ENCODE peak calls at places on chromosomes 3 and 15, in seven cellular contexts. W is heart left ventricle, Z is DND-41, K is sigmoid colon, J is PC-3, O is A549, C is suprapubic skin. H is an unnamed sample.
A peak's percentile ranks its signal among the peaks of the same experiment; 100 is the strongest.

GRCh38 chr3:194732617-194733016 is 46.9 kb downstream of the FAM43A start:
- DNase-seq in K (no peak), Z (no peak), J (no peak), C (no peak), W (no peak), O (no peak), H (no peak)

GRCh38 chr15:90201150-90201943 is at the start of gene SEMA4B:
- DNase-seq in C (no peak), Z (peak; percentile 76), J (peak; percentile 58), W (peak; percentile 76), K (peak; percentile 85), O (peak; percentile 92), H (peak; percentile 58)

GRCh38 chr3:126267169-126267975 is 87.0 kb upstream of the ALDH1L1 start:
- DNase-seq in W (peak; percentile 59), C (peak; percentile 76), O (peak; percentile 28), J (peak; percentile 56), K (peak; percentile 92), Z (no peak), H (peak; percentile 76)

GRCh38 chr3:115227461-115227860 is 80.4 kb upstream of the ZBTB20 start:
- DNase-seq in K (no peak), Z (no peak), O (no peak), J (peak; percentile 32), W (no peak), C (no peak), H (no peak)

GRCh38 chr3:54538346-54538745 is 389.5 kb downstream of the LRTM1 start:
- DNase-seq in W (no peak), O (no peak), Z (no peak), K (no peak), C (no peak), J (no peak), H (no peak)

GRCh38 chr3:141738636-141739363 is 702 bp downstream of the RNF7 start:
- DNase-seq in K (no peak), O (peak; percentile 45), Z (peak; percentile 33), C (no peak), W (no peak), J (peak; percentile 31), H (no peak)

GRCh38 chr3:155262295-155262694 is 31.2 kb downstream of the STRIT1 start:
- DNase-seq in C (no peak), K (no peak), Z (no peak), W (no peak), O (no peak), J (no peak), H (no peak)

GRCh38 chr3:102593754-102594602 is 159.2 kb downstream of the ZPLD1 start:
- DNase-seq in J (peak; percentile 9), C (no peak), K (no peak), O (no peak), W (no peak), Z (no peak), H (no peak)

GRCh38 chr15:81293728-81294500 is 30.0 kb downstream of the STARD5 start:
- DNase-seq in C (no peak), K (no peak), Z (peak; percentile 87), W (no peak), J (no peak), O (no peak), H (no peak)

GRCh38 chr3:148238421-148238821 is 459.3 kb upstream of the AGTR1 start:
- DNase-seq in Z (no peak), C (no peak), K (no peak), W (no peak), J (no peak), O (no peak), H (no peak)

GRCh38 chr3:5250467-5251195 is 63.1 kb downstream of the EDEM1 start:
- DNase-seq in J (peak; percentile 26), K (no peak), Z (no peak), C (no peak), O (no peak), W (no peak), H (no peak)

GRCh38 chr3:14452676-14453367 is 50.4 kb downstream of the SLC6A6 start:
- DNase-seq in Z (no peak), W (peak; percentile 94), K (peak; percentile 98), C (peak; percentile 95), J (peak; percentile 92), O (peak; percentile 83), H (peak; percentile 98)

GRCh38 chr3:4642611-4643010 is 149.5 kb downstream of the ITPR1 start:
- DNase-seq in W (no peak), C (no peak), Z (no peak), J (no peak), K (no peak), O (no peak), H (no peak)

GRCh38 chr3:2802429-2802828 is 307.7 kb downstream of the IL5RA start:
- DNase-seq in J (no peak), K (no peak), Z (no peak), C (no peak), O (no peak), W (no peak), H (no peak)

GRCh38 chr3:10627884-10628572 is 122.6 kb upstream of the ATP2B2 start:
- DNase-seq in Z (no peak), O (no peak), C (no peak), J (no peak), W (no peak), K (no peak), H (no peak)

GRCh38 chr3:186821429-186822367 is 15.4 kb upstream of the RFC4 start:
- DNase-seq in K (no peak), W (no peak), J (peak; percentile 80), C (no peak), Z (no peak), O (no peak), H (no peak)

GRCh38 chr3:46191730-46192129 is 16.4 kb downstream of the CCR1 start:
- DNase-seq in K (no peak), J (no peak), Z (no peak), C (no peak), O (no peak), W (no peak), H (no peak)

GRCh38 chr3:123446610-123447109 is 2.2 kb downstream of the ADCY5 start:
- DNase-seq in C (no peak), W (no peak), O (no peak), Z (no peak), K (no peak), J (no peak), H (no peak)

GRCh38 chr3:123448503-123449091 is at the start of gene ADCY5:
- DNase-seq in Z (no peak), C (no peak), K (no peak), W (no peak), J (no peak), O (no peak), H (no peak)

GRCh38 chr3:123446210-123446609 is 2.7 kb downstream of the ADCY5 start:
- DNase-seq in C (no peak), O (no peak), Z (no peak), J (no peak), K (no peak), W (no peak), H (no peak)

GRCh38 chr3:123447749-123448502 is 964 bp downstream of the ADCY5 start:
- DNase-seq in Z (no peak), O (no peak), J (no peak), K (no peak), C (no peak), W (no peak), H (no peak)

DNA sequence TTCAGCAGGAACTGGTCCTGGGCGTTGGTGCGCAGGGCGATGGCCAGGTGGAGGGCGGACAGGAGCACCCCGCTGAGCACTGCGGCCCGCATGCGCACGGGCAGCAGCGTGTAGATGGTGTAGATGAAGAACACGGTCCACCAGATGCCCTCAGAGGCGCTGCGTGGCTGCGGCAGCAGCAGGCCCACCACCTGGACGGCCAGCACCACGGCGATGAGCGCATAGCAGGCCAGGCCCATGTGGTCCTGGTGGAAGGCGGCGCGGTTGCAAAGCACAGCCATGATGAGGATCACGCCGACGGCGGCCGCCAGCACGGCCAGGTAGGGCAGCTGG is 1.5 kb downstream of the ADCY5 start:
- DNase-seq in Z (no peak), W (no peak), J (no peak), K (peak; percentile 76), O (no peak), C (no peak), H (no peak)
- H3K4me1 ChIP-seq in Z (no peaks in the 10 kb centered on the region), W (peaks cover 24% of the 10 kb centered on the region), J (no peaks in the 10 kb centered on the region), K (peaks cover 35% of the 10 kb centered on the region), O (peaks cover 4% of the 10 kb centered on the region), C (peaks cover 23% of the 10 kb centered on the region), H (peaks cover 4% of the 10 kb centered on the region)

GRCh38 chr3:52536112-52536368 is 365 bp upstream of the UQCC5 start:
- DNase-seq in C (no peak), J (no peak), W (no peak), K (no peak), O (no peak), Z (no peak), H (no peak)

GRCh38 chr3:52536369-52537164 is at the start of gene UQCC5:
- DNase-seq in C (peak; percentile 98), K (peak; percentile 99), O (peak; percentile 89), W (peak; percentile 98), Z (peak; percentile 99), J (peak; percentile 99), H (peak; percentile 98)

GRCh38 chr3:52534281-52535183 is 875 bp upstream of the NT5DC2 start:
- DNase-seq in W (peak; percentile 29), C (peak; percentile 68), O (no peak), Z (no peak), J (peak; percentile 10), K (peak; percentile 78), H (peak; percentile 40)

GRCh38 chr3:52537165-52537635 is 795 bp downstream of the UQCC5 start:
- DNase-seq in K (no peak), J (peak; percentile 29), O (no peak), W (no peak), Z (no peak), C (no peak), H (no peak)

DNA sequence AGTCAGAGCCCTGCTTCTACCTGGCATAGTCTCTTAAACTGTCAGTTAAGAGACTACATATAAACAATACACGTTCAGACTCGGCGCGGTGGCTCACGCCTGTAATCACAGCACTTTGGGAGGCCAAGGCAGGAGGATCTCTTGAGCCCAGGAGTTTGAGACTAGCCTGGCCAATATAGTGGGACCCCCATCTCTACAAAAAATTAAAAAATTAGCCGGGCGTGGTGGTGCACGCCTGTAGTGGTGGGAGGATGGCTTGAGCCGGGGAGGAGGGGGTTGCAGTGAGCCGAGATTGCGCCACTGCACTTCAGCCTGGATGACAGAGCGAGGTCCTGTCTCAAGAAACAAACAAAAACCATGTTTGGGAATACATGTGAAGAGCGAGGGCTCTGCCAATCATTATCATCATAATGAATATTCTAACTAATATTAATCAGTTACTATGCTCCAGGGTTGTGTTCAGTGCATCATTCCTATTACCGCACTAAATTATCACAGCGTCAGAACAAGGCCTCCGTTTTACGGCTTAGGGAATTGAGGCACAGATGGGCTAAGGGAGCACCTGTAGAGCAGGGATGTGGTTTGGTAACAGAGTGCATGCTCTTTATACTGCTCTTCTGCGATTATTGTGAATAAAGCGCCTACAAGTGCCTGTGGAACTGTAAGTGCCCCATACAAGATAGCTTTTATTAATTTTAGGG is 844 bp upstream of the UQCC5 start:
- DNase-seq in W (no peak), C (no peak), K (no peak), O (no peak), J (no peak), Z (peak; percentile 22), H (peak; percentile 15)
- H3K4me3 ChIP-seq in W (peak overlapping the region; percentile 67), C (peak overlapping the region; percentile 74), K (peak overlapping the region; percentile 57), O (peak overlapping the region; percentile 13), J (peak overlapping the region; percentile 56), Z (no peak overlapping the region), H (peak overlapping the region; percentile 4)

GRCh38 chr3:193563999-193564398 is 9.3 kb upstream of the ATP13A4 start:
- DNase-seq in J (peak; percentile 29), K (no peak), Z (no peak), O (no peak), W (no peak), C (no peak), H (no peak)
- TF ChIP-seq CTCF in J (peak; percentile 46), K (no peak), Z (peak; percentile 26), O (no peak), W (no peak), C (no peak), H (no peak)

GRCh38 chr15:45128971-45129639 is 574 bp downstream of the DUOXA1 start:
- DNase-seq in O (no peak), J (no peak), K (no peak), W (no peak), Z (no peak), C (no peak), H (no peak)
- H3K4me1 ChIP-seq in O (no peaks in the 10 kb centered on the region), J (no peaks in the 10 kb centered on the region), K (peaks cover 11% of the 10 kb centered on the region), W (peaks cover 12% of the 10 kb centered on the region), Z (no peaks in the 10 kb centered on the region), C (peaks cover 33% of the 10 kb centered on the region), H (no peaks in the 10 kb centered on the region)

H was measured in uterus.